ENCODE peak calls at places on chromosome X, in eight cellular contexts. One of them, this sample, is unnamed.

GRCh38 chrX:7242613-7243012 is 94.7 kb upstream of the PUDP start:
- DNase-seq in psoas muscle: no peak
- DNase-seq in neuronal stem cell: no peak
- DNase-seq in pancreas: no peak
- DNase-seq in hepatocyte: no peak
- DNase-seq in effector memory CD4-positive, alpha-beta T cell: no peak
- DNase-seq in tibial artery: no peak
- DNase-seq in kidney epithelial cell: no peak
- DNase-seq in this sample: no peak

GRCh38 chrX:66638591-66639500 is at the start of gene EDA2R:
- DNase-seq in psoas muscle: no peak
- DNase-seq in neuronal stem cell: peak; percentile 71
- DNase-seq in pancreas: peak; percentile 51
- DNase-seq in hepatocyte: peak; percentile 64
- DNase-seq in effector memory CD4-positive, alpha-beta T cell: peak; percentile 0
- DNase-seq in tibial artery: peak; percentile 64
- DNase-seq in kidney epithelial cell: peak; percentile 32
- DNase-seq in this sample: no peak

GRCh38 chrX:72121381-72121780 is 10.3 kb downstream of the RTL5 start:
- DNase-seq in psoas muscle: peak; percentile 40
- DNase-seq in neuronal stem cell: no peak
- DNase-seq in pancreas: peak; percentile 29
- DNase-seq in hepatocyte: no peak
- DNase-seq in effector memory CD4-positive, alpha-beta T cell: peak; percentile 37
- DNase-seq in tibial artery: peak; percentile 82
- DNase-seq in kidney epithelial cell: peak; percentile 57
- DNase-seq in this sample: peak; percentile 87

GRCh38 chrX:54358424-54359211 is 772 bp upstream of the WNK3 start:
- DNase-seq in psoas muscle: peak; percentile 33
- DNase-seq in neuronal stem cell: peak; percentile 91
- DNase-seq in pancreas: peak; percentile 61
- DNase-seq in hepatocyte: peak; percentile 84
- DNase-seq in effector memory CD4-positive, alpha-beta T cell: peak; percentile 4
- DNase-seq in tibial artery: peak; percentile 71
- DNase-seq in kidney epithelial cell: peak; percentile 19
- DNase-seq in this sample: peak; percentile 69

GRCh38 chrX:6199519-6199918 is 29.1 kb downstream of the NLGN4X start:
- DNase-seq in psoas muscle: no peak
- DNase-seq in neuronal stem cell: no peak
- DNase-seq in pancreas: no peak
- DNase-seq in hepatocyte: no peak
- DNase-seq in effector memory CD4-positive, alpha-beta T cell: no peak
- DNase-seq in tibial artery: no peak
- DNase-seq in kidney epithelial cell: no peak
- DNase-seq in this sample: no peak

GRCh38 chrX:24426921-24427746 is 38.0 kb upstream of the PDK3 start:
- DNase-seq in psoas muscle: no peak
- DNase-seq in neuronal stem cell: no peak
- DNase-seq in pancreas: no peak
- DNase-seq in hepatocyte: peak; percentile 43
- DNase-seq in effector memory CD4-positive, alpha-beta T cell: no peak
- DNase-seq in tibial artery: no peak
- DNase-seq in kidney epithelial cell: no peak
- DNase-seq in this sample: no peak

GRCh38 chrX:39725114-39725513 is 372.6 kb downstream of the BCOR start:
- DNase-seq in psoas muscle: no peak
- DNase-seq in neuronal stem cell: no peak
- DNase-seq in pancreas: no peak
- DNase-seq in hepatocyte: no peak
- DNase-seq in effector memory CD4-positive, alpha-beta T cell: no peak
- DNase-seq in tibial artery: no peak
- DNase-seq in kidney epithelial cell: no peak
- DNase-seq in this sample: no peak

GRCh38 chrX:41029332-41029731 is 55.9 kb upstream of the USP9X start:
- DNase-seq in psoas muscle: no peak
- DNase-seq in neuronal stem cell: no peak
- DNase-seq in pancreas: no peak
- DNase-seq in hepatocyte: no peak
- DNase-seq in effector memory CD4-positive, alpha-beta T cell: no peak
- DNase-seq in tibial artery: no peak
- DNase-seq in kidney epithelial cell: no peak
- DNase-seq in this sample: no peak

GRCh38 chrX:19535481-19535880 is 20.2 kb upstream of the MAP3K15 start:
- DNase-seq in psoas muscle: no peak
- DNase-seq in neuronal stem cell: no peak
- DNase-seq in pancreas: no peak
- DNase-seq in hepatocyte: peak; percentile 28
- DNase-seq in effector memory CD4-positive, alpha-beta T cell: no peak
- DNase-seq in tibial artery: no peak
- DNase-seq in kidney epithelial cell: no peak
- DNase-seq in this sample: no peak

GRCh38 chrX:41553688-41554087 is 106.5 kb downstream of the NYX start:
- DNase-seq in psoas muscle: no peak
- DNase-seq in neuronal stem cell: no peak
- DNase-seq in pancreas: no peak
- DNase-seq in hepatocyte: no peak
- DNase-seq in effector memory CD4-positive, alpha-beta T cell: no peak
- DNase-seq in tibial artery: no peak
- DNase-seq in kidney epithelial cell: no peak
- DNase-seq in this sample: no peak

GRCh38 chrX:129642641-129643040 is 12.1 kb downstream of the APLN start:
- DNase-seq in psoas muscle: no peak
- DNase-seq in neuronal stem cell: no peak
- DNase-seq in pancreas: no peak
- DNase-seq in hepatocyte: no peak
- DNase-seq in effector memory CD4-positive, alpha-beta T cell: no peak
- DNase-seq in tibial artery: no peak
- DNase-seq in kidney epithelial cell: no peak
- DNase-seq in this sample: no peak

GRCh38 chrX:103428525-103428924 is 52.2 kb downstream of the BEX3 start:
- DNase-seq in psoas muscle: no peak
- DNase-seq in neuronal stem cell: no peak
- DNase-seq in pancreas: no peak
- DNase-seq in hepatocyte: no peak
- DNase-seq in effector memory CD4-positive, alpha-beta T cell: no peak
- DNase-seq in tibial artery: no peak
- DNase-seq in kidney epithelial cell: no peak
- DNase-seq in this sample: no peak

GRCh38 chrX:69046996-69047490 is 118.2 kb downstream of the PJA1 start:
- DNase-seq in psoas muscle: no peak
- DNase-seq in neuronal stem cell: no peak
- DNase-seq in pancreas: no peak
- DNase-seq in hepatocyte: no peak
- DNase-seq in effector memory CD4-positive, alpha-beta T cell: no peak
- DNase-seq in tibial artery: no peak
- DNase-seq in kidney epithelial cell: no peak
- DNase-seq in this sample: no peak

GRCh38 chrX:7074135-7074907 is 73.2 kb upstream of the STS start:
- DNase-seq in psoas muscle: no peak
- DNase-seq in neuronal stem cell: no peak
- DNase-seq in pancreas: no peak
- DNase-seq in hepatocyte: no peak
- DNase-seq in effector memory CD4-positive, alpha-beta T cell: no peak
- DNase-seq in tibial artery: no peak
- DNase-seq in kidney epithelial cell: no peak
- DNase-seq in this sample: no peak

GRCh38 chrX:14581081-14581480 is 51.7 kb downstream of the GLRA2 start:
- DNase-seq in psoas muscle: no peak
- DNase-seq in neuronal stem cell: no peak
- DNase-seq in pancreas: no peak
- DNase-seq in hepatocyte: no peak
- DNase-seq in effector memory CD4-positive, alpha-beta T cell: no peak
- DNase-seq in tibial artery: no peak
- DNase-seq in kidney epithelial cell: no peak
- DNase-seq in this sample: no peak

GRCh38 chrX:112704226-112704625 is 24.5 kb upstream of the LHFPL1 start:
- DNase-seq in psoas muscle: no peak
- DNase-seq in neuronal stem cell: no peak
- DNase-seq in pancreas: no peak
- DNase-seq in hepatocyte: peak; percentile 5
- DNase-seq in effector memory CD4-positive, alpha-beta T cell: no peak
- DNase-seq in tibial artery: no peak
- DNase-seq in kidney epithelial cell: no peak
- DNase-seq in this sample: no peak

GRCh38 chrX:11412715-11413623 is 119.8 kb downstream of the AMELX start:
- DNase-seq in psoas muscle: no peak
- DNase-seq in neuronal stem cell: no peak
- DNase-seq in pancreas: no peak
- DNase-seq in hepatocyte: no peak
- DNase-seq in effector memory CD4-positive, alpha-beta T cell: no peak
- DNase-seq in tibial artery: peak; percentile 72
- DNase-seq in kidney epithelial cell: no peak
- DNase-seq in this sample: no peak

GRCh38 chrX:109952985-109953905 is 49.7 kb upstream of the TMEM164 start:
- DNase-seq in psoas muscle: no peak
- DNase-seq in neuronal stem cell: no peak
- DNase-seq in pancreas: no peak
- DNase-seq in hepatocyte: no peak
- DNase-seq in effector memory CD4-positive, alpha-beta T cell: no peak
- DNase-seq in tibial artery: no peak
- DNase-seq in kidney epithelial cell: no peak
- DNase-seq in this sample: no peak

GRCh38 chrX:17390325-17390992 is 15.5 kb downstream of the NHS start:
- DNase-seq in psoas muscle: no peak
- DNase-seq in neuronal stem cell: no peak
- DNase-seq in pancreas: no peak
- DNase-seq in hepatocyte: no peak
- DNase-seq in effector memory CD4-positive, alpha-beta T cell: no peak
- DNase-seq in tibial artery: no peak
- DNase-seq in kidney epithelial cell: no peak
- DNase-seq in this sample: no peak

GRCh38 chrX:130746709-130747347 is 156.2 kb downstream of the ENOX2 start:
- DNase-seq in psoas muscle: no peak
- DNase-seq in neuronal stem cell: no peak
- DNase-seq in pancreas: no peak
- DNase-seq in hepatocyte: no peak
- DNase-seq in effector memory CD4-positive, alpha-beta T cell: no peak
- DNase-seq in tibial artery: no peak
- DNase-seq in kidney epithelial cell: no peak
- DNase-seq in this sample: no peak

GRCh38 chrX:118552501-118552900 is 56.9 kb downstream of the DOCK11 start:
- DNase-seq in psoas muscle: no peak
- DNase-seq in neuronal stem cell: no peak
- DNase-seq in pancreas: no peak
- DNase-seq in hepatocyte: no peak
- DNase-seq in effector memory CD4-positive, alpha-beta T cell: no peak
- DNase-seq in tibial artery: no peak
- DNase-seq in kidney epithelial cell: no peak
- DNase-seq in this sample: peak; percentile 64

GRCh38 chrX:40831750-40832149 is 96.4 kb upstream of the MED14 start:
- DNase-seq in psoas muscle: no peak
- DNase-seq in neuronal stem cell: no peak
- DNase-seq in pancreas: no peak
- DNase-seq in hepatocyte: no peak
- DNase-seq in effector memory CD4-positive, alpha-beta T cell: no peak
- DNase-seq in tibial artery: no peak
- DNase-seq in kidney epithelial cell: no peak
- DNase-seq in this sample: no peak

GRCh38 chrX:47172549-47172948 is 21.1 kb upstream of the UBA1 start:
- DNase-seq in psoas muscle: no peak
- DNase-seq in neuronal stem cell: no peak
- DNase-seq in pancreas: no peak
- DNase-seq in hepatocyte: no peak
- DNase-seq in effector memory CD4-positive, alpha-beta T cell: no peak
- DNase-seq in tibial artery: no peak
- DNase-seq in kidney epithelial cell: no peak
- DNase-seq in this sample: no peak
- H3K27me3 ChIP-seq in psoas muscle: no peaks in the 10 kb centered on the region
- H3K27me3 ChIP-seq in neuronal stem cell: peaks cover 67% of the 10 kb centered on the region
- H3K27me3 ChIP-seq in pancreas: no peaks in the 10 kb centered on the region
- H3K27me3 ChIP-seq in hepatocyte: no peaks in the 10 kb centered on the region
- H3K27me3 ChIP-seq in effector memory CD4-positive, alpha-beta T cell: no peaks in the 10 kb centered on the region
- H3K27me3 ChIP-seq in tibial artery: no peaks in the 10 kb centered on the region
- H3K27me3 ChIP-seq in kidney epithelial cell: no peaks in the 10 kb centered on the region
- H3K27me3 ChIP-seq in this sample: no peaks in the 10 kb centered on the region

DNA sequence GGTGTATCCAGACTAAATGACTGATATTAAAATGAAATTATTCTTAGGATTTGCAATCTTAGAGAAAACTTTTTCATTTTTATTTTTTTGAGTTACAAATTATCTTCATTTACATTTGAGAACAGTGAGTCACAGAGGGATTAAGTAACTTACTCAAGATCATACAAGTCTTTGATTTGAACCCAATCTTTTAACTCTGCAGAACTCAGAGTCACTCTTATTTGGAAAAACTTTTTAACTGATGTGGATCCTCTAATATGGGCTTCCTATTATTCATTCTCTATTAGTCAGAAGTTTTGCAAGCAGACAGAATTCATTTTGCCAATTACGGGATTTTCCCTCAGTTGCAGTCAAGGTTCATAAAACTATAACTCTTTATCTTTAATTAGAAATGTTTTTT is 20.1 kb downstream of the HPRT1 start:
- DNase-seq in psoas muscle: no peak
- DNase-seq in neuronal stem cell: no peak
- DNase-seq in pancreas: no peak
- DNase-seq in hepatocyte: no peak
- DNase-seq in effector memory CD4-positive, alpha-beta T cell: no peak
- DNase-seq in tibial artery: no peak
- DNase-seq in kidney epithelial cell: no peak
- DNase-seq in this sample: no peak
- H3K27me3 ChIP-seq in psoas muscle: no peaks in the 10 kb centered on the region
- H3K27me3 ChIP-seq in neuronal stem cell: no peaks in the 10 kb centered on the region
- H3K27me3 ChIP-seq in pancreas: no peaks in the 10 kb centered on the region
- H3K27me3 ChIP-seq in hepatocyte: no peaks in the 10 kb centered on the region
- H3K27me3 ChIP-seq in effector memory CD4-positive, alpha-beta T cell: no peaks in the 10 kb centered on the region
- H3K27me3 ChIP-seq in tibial artery: no peaks in the 10 kb centered on the region
- H3K27me3 ChIP-seq in kidney epithelial cell: no peaks in the 10 kb centered on the region
- H3K27me3 ChIP-seq in this sample: no peaks in the 10 kb centered on the region

DNA sequence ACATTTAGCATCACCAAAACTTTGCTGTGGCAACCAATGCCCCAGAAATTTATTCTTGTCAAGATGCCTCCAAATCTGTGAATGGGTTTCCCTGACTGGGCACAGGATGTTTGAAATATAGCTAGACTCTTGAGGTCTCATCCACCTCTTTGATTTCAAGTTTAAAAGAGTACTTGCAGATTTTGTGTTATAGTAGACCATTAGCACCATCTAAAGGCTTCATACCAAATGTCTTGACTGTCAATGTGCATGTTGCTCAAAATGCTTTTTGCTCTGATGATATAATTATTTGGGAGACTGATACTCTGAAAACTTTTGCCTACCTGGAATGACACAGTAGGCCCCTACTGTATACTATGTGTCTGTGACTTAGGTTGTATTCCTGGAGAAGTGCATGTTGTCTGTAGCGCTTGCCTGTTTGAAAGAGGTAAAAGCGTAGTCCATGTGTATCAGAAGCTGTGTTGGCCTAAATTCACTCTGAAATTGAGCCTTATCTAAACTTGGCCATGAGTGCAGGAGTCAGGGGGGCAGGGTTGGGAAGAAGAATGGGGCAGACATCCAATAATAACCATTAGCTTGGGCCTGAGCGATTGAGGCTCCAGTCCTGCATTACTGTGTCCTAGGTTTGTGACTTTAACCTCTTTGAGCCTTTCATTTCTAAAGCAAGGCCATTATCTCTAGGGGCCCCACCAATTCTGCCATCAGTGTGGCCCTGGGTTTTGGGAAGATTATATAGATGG is 33.8 kb downstream of the NDP start:
- DNase-seq in psoas muscle: no peak
- DNase-seq in neuronal stem cell: no peak
- DNase-seq in pancreas: no peak
- DNase-seq in hepatocyte: no peak
- DNase-seq in effector memory CD4-positive, alpha-beta T cell: no peak
- DNase-seq in tibial artery: no peak
- DNase-seq in kidney epithelial cell: no peak
- DNase-seq in this sample: no peak
- H3K27me3 ChIP-seq in psoas muscle: no peaks in the 10 kb centered on the region
- H3K27me3 ChIP-seq in neuronal stem cell: no peaks in the 10 kb centered on the region
- H3K27me3 ChIP-seq in pancreas: no peaks in the 10 kb centered on the region
- H3K27me3 ChIP-seq in hepatocyte: no peaks in the 10 kb centered on the region
- H3K27me3 ChIP-seq in effector memory CD4-positive, alpha-beta T cell: no peaks in the 10 kb centered on the region
- H3K27me3 ChIP-seq in tibial artery: no peaks in the 10 kb centered on the region
- H3K27me3 ChIP-seq in kidney epithelial cell: no peaks in the 10 kb centered on the region
- H3K27me3 ChIP-seq in this sample: no peaks in the 10 kb centered on the region

GRCh38 chrX:30935985-30936384 is 46.9 kb upstream of the TAB3 start:
- DNase-seq in psoas muscle: no peak
- DNase-seq in neuronal stem cell: no peak
- DNase-seq in pancreas: no peak
- DNase-seq in hepatocyte: peak; percentile 52
- DNase-seq in effector memory CD4-positive, alpha-beta T cell: no peak
- DNase-seq in tibial artery: no peak
- DNase-seq in kidney epithelial cell: no peak
- DNase-seq in this sample: no peak
- H3K27me3 ChIP-seq in psoas muscle: no peaks in the 10 kb centered on the region
- H3K27me3 ChIP-seq in neuronal stem cell: peaks cover 8% of the 10 kb centered on the region
- H3K27me3 ChIP-seq in pancreas: no peaks in the 10 kb centered on the region
- H3K27me3 ChIP-seq in hepatocyte: no peaks in the 10 kb centered on the region
- H3K27me3 ChIP-seq in effector memory CD4-positive, alpha-beta T cell: no peaks in the 10 kb centered on the region
- H3K27me3 ChIP-seq in tibial artery: no peaks in the 10 kb centered on the region
- H3K27me3 ChIP-seq in kidney epithelial cell: no peaks in the 10 kb centered on the region
- H3K27me3 ChIP-seq in this sample: no peaks in the 10 kb centered on the region

This sample was measured in sigmoid colon.